ENCODE peak calls at places on chromosome 10, in four cellular contexts. O, X, J and B are unnamed samples.

GRCh38 chr10:70692043-70692603 is 19.8 kb downstream of the ADAMTS14 start:
- DNase-seq in J (no peak), O (no peak), X (no peak), B (no peak)

GRCh38 chr10:128163701-128164100 is 37.5 kb upstream of the MKI67 start:
- DNase-seq in X (no peak), O (no peak), J (no peak), B (no peak)

GRCh38 chr10:14329609-14330246 is 996 bp downstream of the FRMD4A start:
- DNase-seq in X (no peak), O (no peak), J (no peak), B (no peak)

GRCh38 chr10:67815571-67816059 is 22.4 kb downstream of the DNAJC12 start:
- DNase-seq in X (peak; percentile 95), O (no peak), J (no peak), B (no peak)

GRCh38 chr10:75493464-75493863 is 62.0 kb downstream of the LRMDA start:
- DNase-seq in X (no peak), J (no peak), O (no peak), B (no peak)

GRCh38 chr10:102396251-102396650 is 746 bp downstream of the NFKB2 start:
- DNase-seq in J (no peak), X (no peak), O (no peak), B (no peak)

GRCh38 chr10:73246322-73246782 is 703 bp downstream of the DNAJC9 start:
- DNase-seq in O (no peak), J (no peak), X (no peak), B (no peak)

GRCh38 chr10:14500172-14500765 is 169.5 kb upstream of the FRMD4A start:
- DNase-seq in O (no peak), J (no peak), X (peak; percentile 11), B (no peak)

GRCh38 chr10:4383683-4384082 is 442.3 kb upstream of the AKR1E2 start:
- DNase-seq in X (no peak), J (no peak), O (no peak), B (no peak)

GRCh38 chr10:11442001-11442773 is 169.3 kb downstream of the USP6NL start:
- DNase-seq in J (no peak), O (no peak), X (no peak), B (no peak)

GRCh38 chr10:94361161-94361794 is 1.5 kb downstream of the NOC3L start:
- DNase-seq in O (no peak), X (peak; percentile 21), J (no peak), B (no peak)

GRCh38 chr10:123911866-123912265 is 20.3 kb upstream of the CPXM2 start:
- DNase-seq in X (no peak), O (no peak), J (no peak), B (no peak)

GRCh38 chr10:36899652-36900051 is 225.7 kb upstream of the ANKRD30A start:
- DNase-seq in O (no peak), J (no peak), X (peak; percentile 13), B (no peak)

DNA sequence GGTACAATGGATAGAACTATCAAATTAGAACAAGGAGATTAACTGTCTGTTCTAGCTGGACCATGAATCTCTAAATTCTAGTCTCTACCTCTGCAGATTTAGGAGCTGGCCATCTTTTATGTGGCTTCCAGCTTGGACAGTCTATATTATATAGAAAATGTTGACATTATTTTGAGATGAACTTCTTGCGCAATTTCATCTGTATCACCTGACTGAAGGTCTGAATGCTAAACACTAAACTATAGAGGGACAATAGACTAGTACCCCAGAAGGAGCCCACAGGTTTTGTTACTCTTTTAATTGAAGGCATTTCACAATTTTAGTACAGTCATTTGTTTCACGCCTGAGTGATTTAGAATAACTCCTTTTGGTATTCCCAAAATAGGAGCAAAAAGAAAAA is 222.4 kb upstream of the ANKRD30A start:
- DNase-seq in J (no peak), O (no peak), X (no peak), B (no peak)
- H3K9me3 ChIP-seq in J (no peaks in the 10 kb centered on the region), O (no peaks in the 10 kb centered on the region), X (no peaks in the 10 kb centered on the region), B (no peaks in the 10 kb centered on the region)

GRCh38 chr10:131179386-131179785 is 132.1 kb downstream of the TCERG1L start:
- DNase-seq in O (no peak), X (no peak), J (no peak), B (no peak)

GRCh38 chr10:131178956-131179355 is 132.6 kb downstream of the TCERG1L start:
- DNase-seq in O (no peak), J (no peak), X (no peak), B (no peak)

GRCh38 chr10:131177431-131178327 is 133.8 kb downstream of the TCERG1L start:
- DNase-seq in X (no peak), O (no peak), J (no peak), B (no peak)

GRCh38 chr10:131180086-131180485 is 131.4 kb downstream of the TCERG1L start:
- DNase-seq in J (no peak), X (no peak), O (no peak), B (no peak)

GRCh38 chr10:131178521-131178920 is 133.0 kb downstream of the TCERG1L start:
- DNase-seq in J (no peak), O (no peak), X (no peak), B (no peak)
- H3K9me3 ChIP-seq in J (no peaks in the 10 kb centered on the region), O (no peaks in the 10 kb centered on the region), X (peaks cover 5% of the 10 kb centered on the region), B (no peaks in the 10 kb centered on the region)

GRCh38 chr10:8722835-8723234 is 668.3 kb downstream of the GATA3 start:
- DNase-seq in O (no peak), J (no peak), X (no peak), B (no peak)

GRCh38 chr10:8725343-8725742 is 670.9 kb downstream of the GATA3 start:
- DNase-seq in O (no peak), X (no peak), J (no peak), B (no peak)

GRCh38 chr10:8721641-8722040 is 667.2 kb downstream of the GATA3 start:
- DNase-seq in O (no peak), J (no peak), X (peak; percentile 52), B (no peak)

GRCh38 chr10:8719971-8720370 is 665.5 kb downstream of the GATA3 start:
- DNase-seq in J (no peak), O (no peak), X (no peak), B (no peak)
- H3K9me3 ChIP-seq in J (no peaks in the 10 kb centered on the region), O (no peaks in the 10 kb centered on the region), X (peaks cover 8% of the 10 kb centered on the region), B (peaks cover 16% of the 10 kb centered on the region)

GRCh38 chr10:130455111-130455695 is 319.0 kb downstream of the GLRX3 start:
- DNase-seq in J (no peak), X (no peak), O (no peak), B (no peak)

GRCh38 chr10:130453036-130453720 is 317.0 kb downstream of the GLRX3 start:
- DNase-seq in O (no peak), J (no peak), X (no peak), B (no peak)

GRCh38 chr10:130452096-130452495 is 315.9 kb downstream of the GLRX3 start:
- DNase-seq in O (no peak), X (no peak), J (no peak), B (no peak)

GRCh38 chr10:130454543-130455000 is 318.4 kb downstream of the GLRX3 start:
- DNase-seq in O (no peak), X (no peak), J (no peak), B (no peak)

DNA sequence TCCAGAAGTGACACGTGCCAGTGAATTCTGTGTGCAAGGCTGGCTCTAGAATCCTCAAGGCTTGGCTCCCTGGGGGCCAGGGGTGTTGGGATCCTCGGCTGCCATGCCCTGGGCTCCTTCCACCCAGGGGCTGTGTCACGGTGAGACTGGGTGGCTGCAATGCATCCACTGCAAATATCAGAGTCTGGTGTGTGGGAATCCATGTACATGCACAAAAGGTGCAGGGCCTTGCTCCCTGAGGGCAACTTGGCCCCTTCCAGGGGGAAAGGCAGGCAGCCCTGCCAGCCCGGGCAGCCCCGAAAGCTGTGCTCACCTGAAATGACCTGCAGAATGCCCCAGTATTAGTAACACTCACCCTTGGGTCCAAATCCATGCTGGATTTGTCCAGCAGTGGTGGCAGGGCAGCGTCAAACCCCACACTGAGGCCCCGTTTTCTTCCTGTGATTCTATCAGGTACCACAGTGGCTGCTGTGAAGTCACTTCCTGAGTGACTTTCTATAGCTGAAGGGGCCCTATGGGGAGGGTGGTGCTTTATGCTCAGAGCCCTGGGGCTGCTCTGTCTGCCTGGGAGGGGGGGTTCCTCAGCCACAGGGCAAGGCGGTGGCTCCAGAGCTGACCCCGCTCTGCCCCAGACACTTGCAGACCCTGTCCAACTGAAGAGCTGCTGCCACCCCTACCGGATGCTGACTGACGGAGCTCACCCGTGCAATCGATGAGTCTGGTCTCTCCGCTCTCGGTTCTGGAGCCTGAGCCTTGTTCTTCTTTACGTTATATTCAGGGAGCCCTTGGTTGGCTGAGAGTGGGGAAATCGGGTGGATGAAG is 317.7 kb downstream of the GLRX3 start:
- DNase-seq in X (no peak), J (no peak), O (no peak), B (no peak)
- H3K9me3 ChIP-seq in X (no peaks in the 10 kb centered on the region), J (no peaks in the 10 kb centered on the region), O (no peaks in the 10 kb centered on the region), B (no peaks in the 10 kb centered on the region)